ENCODE peak calls at places on chromosomes 13 and 19, in six cellular contexts. L is astrocyte of the spinal cord, N is upper lobe of right lung, T is lower lobe of right lung, A is DND-41, G is uterus. K is an unnamed sample.

GRCh38 chr13:44243198-44243852 is 130.3 kb upstream of the SERP2 start:
- DNase-seq in N (no peak), G (peak), A (peak), L (peak), T (peak), K (peak)

GRCh38 chr13:106527806-106528205 is 7.7 kb downstream of the EFNB2 start:
- DNase-seq in G (no peak), A (no peak), N (no peak), L (no peak), T (no peak), K (no peak)

GRCh38 chr19:5039642-5040543 is 71.0 kb downstream of the KDM4B start:
- DNase-seq in N (no peak), T (no peak), G (no peak), L (no peak), A (no peak), K (no peak)

GRCh38 chr19:34320277-34320676 is 44.7 kb upstream of the GPI start:
- DNase-seq in L (no peak), G (no peak), A (no peak), T (no peak), N (no peak), K (no peak)

GRCh38 chr13:21879263-21879914 is 208.5 kb downstream of the FGF9 start:
- DNase-seq in L (no peak), N (no peak), A (no peak), G (no peak), T (no peak), K (peak)

GRCh38 chr13:47256618-47257017 is 359.8 kb upstream of the HTR2A start:
- DNase-seq in L (peak), N (no peak), G (no peak), A (no peak), T (no peak), K (no peak)

GRCh38 chr19:43575955-43576451 is 402 bp downstream of the PINLYP start:
- DNase-seq in G (no peak), L (no peak), T (peak), A (no peak), N (no peak), K (no peak)

GRCh38 chr13:44565881-44566280 is 10.2 kb downstream of the TSC22D1 start:
- DNase-seq in L (peak), A (no peak), G (no peak), N (no peak), T (no peak), K (no peak)

GRCh38 chr19:12995596-12996541 is 594 bp downstream of the NFIX start:
- DNase-seq in G (peak), L (no peak), T (no peak), N (no peak), A (no peak), K (peak)

GRCh38 chr13:108322206-108322824 is 52.8 kb downstream of the TNFSF13B start:
- DNase-seq in A (no peak), G (no peak), T (no peak), L (peak), N (no peak), K (peak)

GRCh38 chr13:24267283-24267682 is 42.1 kb upstream of the C1QTNF9 start:
- DNase-seq in N (no peak), A (peak), T (no peak), L (peak), G (peak), K (no peak)

GRCh38 chr13:79423801-79424642 is 18.0 kb upstream of the RBM26 start:
- DNase-seq in L (peak), G (no peak), N (no peak), T (no peak), A (no peak), K (peak)

GRCh38 chr19:50501568-50502475 is 9.2 kb downstream of the JOSD2 start:
- DNase-seq in G (no peak), T (peak), L (no peak), N (no peak), A (no peak), K (no peak)

GRCh38 chr13:102376314-102376713 is 25.5 kb downstream of the FGF14 start:
- DNase-seq in N (no peak), A (no peak), G (no peak), T (no peak), L (no peak), K (no peak)

GRCh38 chr19:4338441-4339350 is at the start of gene STAP2:
- DNase-seq in A (peak), T (peak), G (no peak), L (no peak), N (peak), K (no peak)

GRCh38 chr19:11766597-11767591 is at the start of gene ZNF441:
- DNase-seq in G (peak), A (peak), N (peak), T (peak), L (peak), K (peak)

GRCh38 chr13:94009696-94010095 is 469.8 kb downstream of the DCT start:
- DNase-seq in T (no peak), A (no peak), G (no peak), L (peak), N (no peak), K (no peak)

GRCh38 chr19:36097036-36097435 is 13.9 kb upstream of the OVOL3 start:
- DNase-seq in L (no peak), A (no peak), N (no peak), T (no peak), G (no peak), K (no peak)

DNA sequence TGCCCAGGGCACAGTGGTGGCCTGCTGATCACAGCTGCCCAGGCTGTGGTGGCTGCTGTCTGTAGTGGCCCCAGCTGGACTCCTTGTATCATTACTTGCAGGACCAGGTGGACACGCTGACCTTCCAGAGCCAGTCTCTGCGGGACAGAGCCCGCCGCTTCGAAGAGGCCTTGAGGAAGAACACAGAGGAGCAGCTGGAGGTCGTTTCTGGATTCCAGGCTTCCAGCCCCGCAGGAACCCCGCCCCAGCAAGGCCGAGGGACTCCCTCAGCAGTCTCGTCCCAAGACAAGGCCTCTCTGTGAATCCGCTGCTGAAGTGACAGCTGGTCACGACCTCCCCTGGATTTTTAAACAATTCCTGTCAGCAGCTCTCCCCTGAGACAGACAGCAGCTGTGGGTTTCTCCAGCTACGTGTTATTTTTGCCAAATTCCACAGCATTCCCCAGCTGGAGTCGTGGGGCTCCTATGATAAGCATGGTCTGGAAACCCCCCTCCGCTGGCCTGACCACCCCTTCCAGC is 98.3 kb downstream of the SLC7A1 start:
- DNase-seq in N (peak), T (no peak), L (peak), A (no peak), G (no peak), K (no peak)
- H3K4me3 ChIP-seq in N (no peak), T (no peak), L (no peak), A (no peak), G (no peak), K (peak)

GRCh38 chr19:44884566-44884965 is 6.5 kb upstream of the TOMM40 start:
- DNase-seq in G (no peak), T (no peak), N (no peak), A (no peak), L (no peak), K (no peak)

GRCh38 chr19:44890366-44891015 is 563 bp upstream of the TOMM40 start:
- DNase-seq in N (peak), G (no peak), L (peak), A (peak), T (no peak), K (peak)

GRCh38 chr19:44886141-44886540 is 4.9 kb upstream of the TOMM40 start:
- DNase-seq in T (no peak), N (no peak), G (no peak), A (no peak), L (no peak), K (no peak)

GRCh38 chr19:44889830-44890365 is 1.2 kb upstream of the TOMM40 start:
- DNase-seq in L (no peak), A (no peak), N (no peak), G (no peak), T (no peak), K (no peak)

GRCh38 chr19:44887648-44888047 is 3.4 kb upstream of the TOMM40 start:
- DNase-seq in L (no peak), T (no peak), A (no peak), G (no peak), N (no peak), K (no peak)
- TF ChIP-seq CTCF in L (no peak), T (no peak), A (no peak), G (no peak), N (no peak), K (no peak)

GRCh38 chr19:18876865-18877264 is 19.1 kb downstream of the CERS1 start:
- DNase-seq in N (no peak), L (no peak), A (no peak), T (no peak), G (no peak), K (no peak)

GRCh38 chr19:18878058-18878797 is 17.7 kb downstream of the CERS1 start:
- DNase-seq in T (no peak), L (no peak), G (no peak), A (no peak), N (no peak), K (no peak)

GRCh38 chr19:18879579-18880373 is 16.2 kb downstream of the CERS1 start:
- DNase-seq in A (peak), L (no peak), N (no peak), T (peak), G (no peak), K (peak)

GRCh38 chr19:18878858-18879578 is 16.9 kb downstream of the CERS1 start:
- DNase-seq in G (no peak), T (peak), L (no peak), N (no peak), A (no peak), K (no peak)

DNA sequence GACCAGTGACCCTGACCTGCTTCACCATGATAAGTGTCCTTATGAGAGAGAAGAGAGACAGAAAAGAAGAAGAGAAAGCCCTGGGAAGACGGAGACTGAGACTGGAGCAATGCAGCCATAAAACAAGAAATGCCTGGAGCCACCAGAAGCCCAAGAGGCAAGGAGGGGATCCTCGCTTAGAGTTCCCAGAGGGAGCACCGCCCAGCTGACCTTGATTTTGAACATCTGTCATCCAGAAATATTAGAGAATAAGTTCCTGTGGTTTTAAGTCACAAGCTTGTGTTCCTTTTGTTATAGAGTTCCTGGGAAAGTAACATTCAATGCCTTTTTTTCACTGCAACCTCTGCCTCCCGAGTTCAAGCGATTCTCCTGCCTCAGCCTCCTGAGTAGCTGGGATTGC is 20.2 kb downstream of the CERS1 start:
- DNase-seq in G (no peak), A (no peak), T (no peak), L (no peak), N (no peak), K (no peak)
- H3K4me3 ChIP-seq in G (no peak), A (no peak), T (no peak), L (no peak), N (no peak), K (no peak)

GRCh38 chr13:101082441-101082840 is 333.9 kb downstream of the NALCN start:
- DNase-seq in L (no peak), T (no peak), N (no peak), G (no peak), A (no peak), K (no peak)
- TF ChIP-seq CTCF in L (no peak), T (no peak), N (no peak), G (no peak), A (no peak), K (no peak)

GRCh38 chr13:36840718-36841250 is 21.8 kb downstream of the RFXAP start:
- DNase-seq in G (no peak), N (no peak), A (no peak), T (no peak), L (no peak), K (no peak)

GRCh38 chr13:36839281-36839680 is 20.3 kb downstream of the RFXAP start:
- DNase-seq in T (no peak), N (no peak), A (no peak), G (no peak), L (no peak), K (no peak)

GRCh38 chr13:36841411-36841810 is 22.4 kb downstream of the RFXAP start:
- DNase-seq in T (no peak), A (no peak), L (no peak), G (no peak), N (no peak), K (no peak)

GRCh38 chr13:36837354-36838092 is 18.5 kb downstream of the RFXAP start:
- DNase-seq in G (no peak), L (no peak), T (no peak), A (no peak), N (no peak), K (no peak)

GRCh38 chr13:36839981-36840380 is 21.0 kb downstream of the RFXAP start:
- DNase-seq in A (no peak), L (no peak), G (no peak), N (no peak), T (no peak), K (no peak)
- H3K4me3 ChIP-seq in A (no peak), L (no peak), G (no peak), N (no peak), T (no peak), K (no peak)

GRCh38 chr13:92074658-92075057 is 676.2 kb downstream of the GPC5 start:
- DNase-seq in A (no peak), G (no peak), T (no peak), N (no peak), L (peak), K (peak)
- TF ChIP-seq CTCF in A (peak), G (no peak), T (peak), N (peak), L (peak), K (peak)

K was measured in NB4.